ENCODE peak calls at places on chromosomes 1 and 21, in seven cellular contexts. T is cardiac muscle cell, K is fibroblast of lung, X is PC-3, J is RWPE2, C is iPS DF 6.9, M is tibial nerve. B is an unnamed sample.
A peak's percentile ranks its signal among the peaks of the same experiment; 100 is the strongest.

GRCh38 chr1:59455206-59455605 is 158.3 kb downstream of the FGGY start:
- DNase-seq in T (no peak), K (peak; percentile 85), X (peak; percentile 78), J (no peak), C (no peak), M (no peak), B (no peak)

GRCh38 chr1:53346814-53347176 is 18.9 kb upstream of the LRP8 start:
- DNase-seq in T (no peak), K (no peak), X (no peak), J (peak; percentile 18), C (no peak), M (no peak), B (no peak)

GRCh38 chr21:37000381-37000780 is 6.1 kb upstream of the RIPPLY3 start:
- DNase-seq in T (no peak), K (no peak), X (peak; percentile 49), J (no peak), C (no peak), M (no peak), B (no peak)

GRCh38 chr1:40917995-40918711 is 56.0 kb upstream of the CITED4 start:
- DNase-seq in T (no peak), K (no peak), X (no peak), J (no peak), C (no peak), M (no peak), B (no peak)

GRCh38 chr1:198167436-198167934 is 10.7 kb downstream of the NEK7 start:
- DNase-seq in T (peak; percentile 67), K (peak; percentile 73), X (peak; percentile 7), J (no peak), C (no peak), M (no peak), B (no peak)

GRCh38 chr1:10720635-10721034 is 75.8 kb downstream of the CASZ1 start:
- DNase-seq in T (no peak), K (no peak), X (no peak), J (no peak), C (no peak), M (no peak), B (no peak)

GRCh38 chr1:115184951-115185331 is 95.6 kb upstream of the TSPAN2 start:
- DNase-seq in T (no peak), K (peak; percentile 76), X (peak; percentile 39), J (no peak), C (no peak), M (no peak), B (no peak)

GRCh38 chr1:11783556-11783955 is 21.6 kb downstream of the C1orf167 start:
- DNase-seq in T (no peak), K (no peak), X (no peak), J (no peak), C (no peak), M (no peak), B (no peak)

GRCh38 chr21:29295066-29295650 is 3.6 kb upstream of the BACH1 start:
- DNase-seq in T (no peak), K (no peak), X (no peak), J (no peak), C (no peak), M (no peak), B (no peak)

GRCh38 chr1:93029317-93029716 is 49.8 kb upstream of the MTF2 start:
- DNase-seq in T (no peak), K (no peak), X (no peak), J (no peak), C (no peak), M (no peak), B (no peak)

GRCh38 chr1:218384576-218384975 is 39.4 kb downstream of the TGFB2 start:
- DNase-seq in T (no peak), K (peak; percentile 79), X (peak; percentile 84), J (no peak), C (no peak), M (no peak), B (no peak)

GRCh38 chr1:209896346-209896745 is 41.7 kb upstream of the SYT14 start:
- DNase-seq in T (no peak), K (peak; percentile 74), X (peak; percentile 89), J (no peak), C (no peak), M (no peak), B (no peak)

GRCh38 chr1:45246760-45247159 is 40.4 kb upstream of the ZSWIM5 start:
- DNase-seq in T (no peak), K (peak; percentile 84), X (peak; percentile 95), J (no peak), C (no peak), M (no peak), B (no peak)

GRCh38 chr1:109467301-109467777 is 993 bp downstream of the SYPL2 start:
- DNase-seq in T (no peak), K (no peak), X (no peak), J (no peak), C (no peak), M (no peak), B (peak; percentile 68)

GRCh38 chr1:208430220-208430619 is 186.0 kb upstream of the PLXNA2 start:
- DNase-seq in T (no peak), K (no peak), X (no peak), J (no peak), C (no peak), M (no peak), B (peak; percentile 63)

GRCh38 chr1:208434008-208434407 is 189.8 kb upstream of the PLXNA2 start:
- DNase-seq in T (peak; percentile 81), K (peak; percentile 31), X (no peak), J (no peak), C (no peak), M (no peak), B (no peak)

GRCh38 chr1:208432346-208432745 is 188.2 kb upstream of the PLXNA2 start:
- DNase-seq in T (no peak), K (no peak), X (no peak), J (no peak), C (no peak), M (no peak), B (no peak)

GRCh38 chr1:208433086-208433485 is 188.9 kb upstream of the PLXNA2 start:
- DNase-seq in T (no peak), K (peak; percentile 12), X (no peak), J (no peak), C (no peak), M (no peak), B (no peak)

GRCh38 chr1:208431721-208432120 is 187.5 kb upstream of the PLXNA2 start:
- DNase-seq in T (no peak), K (peak; percentile 78), X (peak; percentile 90), J (no peak), C (no peak), M (no peak), B (no peak)
- H3K4me1 ChIP-seq in T (peaks cover 44% of the 10 kb centered on the region), K (no peaks in the 10 kb centered on the region), X (peaks cover 18% of the 10 kb centered on the region), J (no peaks in the 10 kb centered on the region), C (no peaks in the 10 kb centered on the region), M (no peaks in the 10 kb centered on the region), B (peaks cover 25% of the 10 kb centered on the region)

DNA sequence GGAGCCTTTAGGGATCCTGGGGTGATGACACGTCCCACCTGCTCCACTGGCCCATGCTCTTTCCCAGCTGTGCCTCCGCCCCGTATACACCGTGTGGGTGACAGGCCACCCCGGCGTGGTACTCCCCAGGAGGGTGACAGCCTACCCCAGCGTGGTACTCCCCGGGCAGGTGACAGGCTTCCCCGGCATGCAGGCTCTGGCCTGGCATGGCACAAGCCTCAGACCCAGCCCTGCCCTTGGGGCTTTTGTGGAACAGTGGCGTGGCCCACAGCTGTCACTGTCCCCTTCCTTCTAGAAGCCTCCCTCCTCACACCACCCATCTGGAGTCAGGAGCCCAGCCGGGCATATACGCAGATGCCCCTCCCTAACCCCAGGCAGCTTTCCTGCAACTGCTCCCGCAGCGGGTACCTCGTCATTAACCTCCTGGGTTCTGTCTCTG is 4.7 kb upstream of the PFKL start:
- DNase-seq in T (no peak), K (no peak), X (peak; percentile 5), J (no peak), C (no peak), M (no peak), B (no peak)
- H3K4me1 ChIP-seq in T (no peaks in the 10 kb centered on the region), K (peaks cover 2% of the 10 kb centered on the region), X (peaks cover 14% of the 10 kb centered on the region), J (peaks cover 3% of the 10 kb centered on the region), C (no peaks in the 10 kb centered on the region), M (peaks cover 26% of the 10 kb centered on the region), B (no peaks in the 10 kb centered on the region)

GRCh38 chr1:155005076-155005971 is 2.7 kb downstream of the ZBTB7B start:
- DNase-seq in T (no peak), K (peak; percentile 27), X (peak; percentile 90), J (peak; percentile 82), C (no peak), M (peak; percentile 58), B (no peak)
- H3K4me1 ChIP-seq in T (no peaks in the 10 kb centered on the region), K (peaks cover 16% of the 10 kb centered on the region), X (peaks cover 42% of the 10 kb centered on the region), J (peaks cover 42% of the 10 kb centered on the region), C (peaks cover 18% of the 10 kb centered on the region), M (peaks cover 60% of the 10 kb centered on the region), B (peaks cover 9% of the 10 kb centered on the region)

GRCh38 chr1:111730282-111730681 is 8.9 kb downstream of the INKA2 start:
- DNase-seq in T (no peak), K (peak; percentile 29), X (no peak), J (no peak), C (no peak), M (no peak), B (no peak)
- H3K4me1 ChIP-seq in T (peaks cover 23% of the 10 kb centered on the region), K (peaks cover 25% of the 10 kb centered on the region), X (no peaks in the 10 kb centered on the region), J (no peaks in the 10 kb centered on the region), C (peaks cover under 1% of the 10 kb centered on the region), M (peaks cover 30% of the 10 kb centered on the region), B (peaks cover 2% of the 10 kb centered on the region)

DNA sequence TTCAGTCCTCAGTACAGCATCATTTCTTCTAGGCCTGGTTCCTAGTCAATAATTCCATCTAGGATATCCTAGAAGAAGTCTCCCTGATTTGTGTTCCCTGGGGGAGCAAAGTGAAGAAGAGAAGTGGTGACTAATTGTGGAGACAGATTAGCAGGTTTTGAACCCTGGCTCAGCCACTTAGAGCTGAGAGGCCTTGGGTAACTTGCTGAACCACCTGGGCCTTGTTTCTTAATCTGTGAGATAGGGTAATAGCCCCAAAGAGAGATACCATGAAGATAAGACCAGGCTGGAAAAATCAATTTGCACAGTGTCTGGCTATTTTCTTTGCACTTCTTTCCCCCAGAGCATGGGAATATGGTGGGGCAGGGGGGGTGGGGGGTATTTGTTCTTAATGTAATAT is 9.4 kb upstream of the CFAP45 start:
- DNase-seq in T (no peak), K (no peak), X (no peak), J (no peak), C (no peak), M (no peak), B (no peak)
- H3K4me1 ChIP-seq in T (no peaks in the 10 kb centered on the region), K (peaks cover 28% of the 10 kb centered on the region), X (peaks cover 54% of the 10 kb centered on the region), J (peaks cover 30% of the 10 kb centered on the region), C (peaks cover 12% of the 10 kb centered on the region), M (peaks cover 16% of the 10 kb centered on the region), B (peaks cover 55% of the 10 kb centered on the region)

DNA sequence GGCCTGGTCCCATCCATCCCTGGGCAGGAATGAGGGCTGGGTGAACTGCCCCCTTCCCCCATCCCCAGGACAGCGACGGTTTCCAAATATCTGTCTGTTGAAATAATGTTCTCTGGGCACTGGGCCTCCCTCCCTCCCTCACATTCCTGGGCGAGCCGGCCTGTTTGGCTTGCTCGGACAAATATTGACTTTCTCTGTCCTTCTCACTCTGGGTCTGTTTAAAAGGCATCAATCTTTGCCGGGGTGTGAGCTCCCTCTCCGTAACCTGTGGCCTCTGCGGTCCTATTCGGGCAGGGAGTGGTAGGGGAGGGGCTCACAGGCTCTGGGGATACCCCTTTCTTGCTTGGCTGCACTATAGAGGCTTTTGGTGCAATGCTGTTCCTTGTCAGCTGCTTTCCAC is 40.2 kb downstream of the FOXD2 start:
- DNase-seq in T (no peak), K (no peak), X (peak; percentile 82), J (no peak), C (no peak), M (peak; percentile 66), B (peak; percentile 53)
- H3K4me1 ChIP-seq in T (no peaks in the 10 kb centered on the region), K (no peaks in the 10 kb centered on the region), X (peaks cover 20% of the 10 kb centered on the region), J (peaks cover 13% of the 10 kb centered on the region), C (peaks cover 2% of the 10 kb centered on the region), M (no peaks in the 10 kb centered on the region), B (peaks cover 6% of the 10 kb centered on the region)